ENCODE peak calls at places on chromosomes 16 and 17, in nine cellular contexts. One of them, this sample, is unnamed.

GRCh38 chr16:80114699-80115098 is 426.1 kb upstream of the DYNLRB2 start:
- DNase-seq in fibroblast of pulmonary artery: no peak
- DNase-seq in Peyer's patch: no peak
- DNase-seq in WTC11: no peak
- DNase-seq in IMR-90: no peak
- DNase-seq in cardiac fibroblast: no peak
- DNase-seq in AG09319: no peak
- DNase-seq in kidney: no peak
- DNase-seq in CD4-positive, alpha-beta T cell: no peak
- DNase-seq in this sample: no peak

GRCh38 chr17:16352303-16352837 is 899 bp downstream of the CENPV start:
- DNase-seq in cardiac fibroblast: peak
- DNase-seq in IMR-90: peak
- DNase-seq in fibroblast of pulmonary artery: peak
- DNase-seq in Peyer's patch: peak
- DNase-seq in AG09319: no peak
- DNase-seq in CD4-positive, alpha-beta T cell: peak
- DNase-seq in kidney: no peak
- DNase-seq in WTC11: peak
- DNase-seq in this sample: peak

GRCh38 chr17:58312021-58312630 is 16.5 kb downstream of the TSPOAP1 start:
- DNase-seq in WTC11: no peak
- DNase-seq in fibroblast of pulmonary artery: no peak
- DNase-seq in Peyer's patch: no peak
- DNase-seq in cardiac fibroblast: no peak
- DNase-seq in CD4-positive, alpha-beta T cell: no peak
- DNase-seq in IMR-90: no peak
- DNase-seq in kidney: peak
- DNase-seq in AG09319: no peak
- DNase-seq in this sample: no peak

GRCh38 chr16:19210968-19211367 is 42.9 kb downstream of the SYT17 start:
- DNase-seq in WTC11: no peak
- DNase-seq in cardiac fibroblast: no peak
- DNase-seq in CD4-positive, alpha-beta T cell: no peak
- DNase-seq in AG09319: no peak
- DNase-seq in kidney: no peak
- DNase-seq in IMR-90: no peak
- DNase-seq in fibroblast of pulmonary artery: no peak
- DNase-seq in Peyer's patch: peak
- DNase-seq in this sample: peak

GRCh38 chr17:15278381-15278780 is 13.3 kb upstream of the PMP22 start:
- DNase-seq in IMR-90: no peak
- DNase-seq in kidney: no peak
- DNase-seq in AG09319: no peak
- DNase-seq in CD4-positive, alpha-beta T cell: no peak
- DNase-seq in WTC11: no peak
- DNase-seq in fibroblast of pulmonary artery: no peak
- DNase-seq in Peyer's patch: no peak
- DNase-seq in cardiac fibroblast: no peak
- DNase-seq in this sample: no peak

GRCh38 chr16:75296606-75297005 is 45.2 kb upstream of the BCAR1 start:
- DNase-seq in AG09319: no peak
- DNase-seq in WTC11: no peak
- DNase-seq in fibroblast of pulmonary artery: peak
- DNase-seq in IMR-90: peak
- DNase-seq in CD4-positive, alpha-beta T cell: no peak
- DNase-seq in kidney: no peak
- DNase-seq in Peyer's patch: no peak
- DNase-seq in cardiac fibroblast: peak
- DNase-seq in this sample: no peak

GRCh38 chr17:82862758-82863645 is 23.2 kb upstream of the ZNF750 start:
- DNase-seq in kidney: peak
- DNase-seq in AG09319: no peak
- DNase-seq in WTC11: no peak
- DNase-seq in IMR-90: no peak
- DNase-seq in Peyer's patch: no peak
- DNase-seq in CD4-positive, alpha-beta T cell: no peak
- DNase-seq in cardiac fibroblast: no peak
- DNase-seq in fibroblast of pulmonary artery: no peak
- DNase-seq in this sample: no peak

GRCh38 chr17:80364091-80364691 is 50.8 kb upstream of the ENDOV start:
- DNase-seq in fibroblast of pulmonary artery: no peak
- DNase-seq in CD4-positive, alpha-beta T cell: no peak
- DNase-seq in IMR-90: no peak
- DNase-seq in cardiac fibroblast: no peak
- DNase-seq in AG09319: no peak
- DNase-seq in WTC11: peak
- DNase-seq in kidney: peak
- DNase-seq in Peyer's patch: no peak
- DNase-seq in this sample: no peak

GRCh38 chr17:12768267-12768666 is 21.0 kb upstream of the ARHGAP44 start:
- DNase-seq in Peyer's patch: no peak
- DNase-seq in cardiac fibroblast: peak
- DNase-seq in WTC11: no peak
- DNase-seq in kidney: no peak
- DNase-seq in AG09319: no peak
- DNase-seq in CD4-positive, alpha-beta T cell: no peak
- DNase-seq in fibroblast of pulmonary artery: no peak
- DNase-seq in IMR-90: no peak
- DNase-seq in this sample: no peak

GRCh38 chr17:42651392-42651791 is 7.7 kb upstream of the TUBG2 start:
- DNase-seq in cardiac fibroblast: no peak
- DNase-seq in Peyer's patch: no peak
- DNase-seq in CD4-positive, alpha-beta T cell: no peak
- DNase-seq in WTC11: no peak
- DNase-seq in kidney: no peak
- DNase-seq in fibroblast of pulmonary artery: no peak
- DNase-seq in AG09319: no peak
- DNase-seq in IMR-90: no peak
- DNase-seq in this sample: no peak

GRCh38 chr16:29012913-29013641 is 28.2 kb downstream of the LAT start:
- DNase-seq in cardiac fibroblast: no peak
- DNase-seq in WTC11: no peak
- DNase-seq in fibroblast of pulmonary artery: no peak
- DNase-seq in kidney: no peak
- DNase-seq in IMR-90: peak
- DNase-seq in CD4-positive, alpha-beta T cell: no peak
- DNase-seq in Peyer's patch: no peak
- DNase-seq in AG09319: no peak
- DNase-seq in this sample: no peak

GRCh38 chr16:15578824-15579223 is 64.1 kb downstream of the MARF1 start:
- DNase-seq in kidney: no peak
- DNase-seq in WTC11: no peak
- DNase-seq in cardiac fibroblast: no peak
- DNase-seq in IMR-90: no peak
- DNase-seq in AG09319: no peak
- DNase-seq in Peyer's patch: no peak
- DNase-seq in CD4-positive, alpha-beta T cell: no peak
- DNase-seq in fibroblast of pulmonary artery: no peak
- DNase-seq in this sample: no peak

GRCh38 chr16:14005335-14005734 is 65.8 kb upstream of the MRTFB start:
- DNase-seq in fibroblast of pulmonary artery: no peak
- DNase-seq in WTC11: no peak
- DNase-seq in IMR-90: no peak
- DNase-seq in AG09319: no peak
- DNase-seq in kidney: peak
- DNase-seq in CD4-positive, alpha-beta T cell: no peak
- DNase-seq in cardiac fibroblast: no peak
- DNase-seq in Peyer's patch: no peak
- DNase-seq in this sample: no peak

GRCh38 chr17:17783121-17783824 is 53.5 kb downstream of the SREBF1 start:
- DNase-seq in fibroblast of pulmonary artery: peak
- DNase-seq in CD4-positive, alpha-beta T cell: peak
- DNase-seq in kidney: peak
- DNase-seq in IMR-90: no peak
- DNase-seq in Peyer's patch: peak
- DNase-seq in AG09319: no peak
- DNase-seq in WTC11: peak
- DNase-seq in cardiac fibroblast: peak
- DNase-seq in this sample: peak
- TF ChIP-seq CTCF in fibroblast of pulmonary artery: no peak
- TF ChIP-seq CTCF in CD4-positive, alpha-beta T cell: peak
- TF ChIP-seq CTCF in kidney: no peak
- TF ChIP-seq CTCF in IMR-90: no peak
- TF ChIP-seq CTCF in Peyer's patch: no peak
- TF ChIP-seq CTCF in AG09319: no peak
- TF ChIP-seq CTCF in WTC11: no peak
- TF ChIP-seq CTCF in cardiac fibroblast: no peak
- TF ChIP-seq CTCF in this sample: no peak

DNA sequence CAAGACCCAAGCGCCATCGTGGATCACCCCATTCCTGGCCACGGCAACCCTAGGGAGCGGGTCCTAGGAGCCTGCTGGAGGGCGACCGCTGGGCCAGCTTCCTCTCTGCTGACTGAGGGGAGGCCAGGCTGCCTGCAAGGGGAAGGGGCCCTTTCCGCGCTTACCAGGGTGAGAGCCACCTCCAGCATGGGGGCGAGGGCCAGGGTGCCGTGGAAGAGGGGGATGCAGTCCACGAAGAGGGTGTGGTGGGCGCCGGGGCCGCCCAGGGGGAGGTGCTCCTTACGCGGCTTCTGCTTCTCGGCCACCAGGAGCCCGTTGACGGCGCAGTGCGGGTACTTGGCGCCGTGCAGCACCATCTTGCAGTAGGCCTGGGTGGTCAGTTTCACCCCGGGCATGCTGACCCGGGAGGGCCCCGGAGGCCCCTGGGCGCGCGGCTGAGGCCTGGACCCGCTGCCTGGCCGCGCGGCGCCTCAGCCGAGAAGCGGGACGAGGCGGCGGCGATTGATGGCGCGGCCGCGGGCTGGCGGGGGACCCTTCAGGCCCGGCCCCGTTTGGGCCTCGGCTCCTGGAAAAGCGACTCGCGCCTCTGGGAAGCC is 345 bp downstream of the EMC8 start:
- DNase-seq in AG09319: no peak
- DNase-seq in fibroblast of pulmonary artery: peak
- DNase-seq in Peyer's patch: no peak
- DNase-seq in CD4-positive, alpha-beta T cell: no peak
- DNase-seq in WTC11: peak
- DNase-seq in cardiac fibroblast: peak
- DNase-seq in IMR-90: peak
- DNase-seq in kidney: peak
- DNase-seq in this sample: no peak
- TF ChIP-seq CTCF in AG09319: no peak
- TF ChIP-seq CTCF in fibroblast of pulmonary artery: no peak
- TF ChIP-seq CTCF in Peyer's patch: no peak
- TF ChIP-seq CTCF in CD4-positive, alpha-beta T cell: no peak
- TF ChIP-seq CTCF in WTC11: no peak
- TF ChIP-seq CTCF in cardiac fibroblast: peak
- TF ChIP-seq CTCF in IMR-90: peak
- TF ChIP-seq CTCF in kidney: no peak
- TF ChIP-seq CTCF in this sample: no peak

DNA sequence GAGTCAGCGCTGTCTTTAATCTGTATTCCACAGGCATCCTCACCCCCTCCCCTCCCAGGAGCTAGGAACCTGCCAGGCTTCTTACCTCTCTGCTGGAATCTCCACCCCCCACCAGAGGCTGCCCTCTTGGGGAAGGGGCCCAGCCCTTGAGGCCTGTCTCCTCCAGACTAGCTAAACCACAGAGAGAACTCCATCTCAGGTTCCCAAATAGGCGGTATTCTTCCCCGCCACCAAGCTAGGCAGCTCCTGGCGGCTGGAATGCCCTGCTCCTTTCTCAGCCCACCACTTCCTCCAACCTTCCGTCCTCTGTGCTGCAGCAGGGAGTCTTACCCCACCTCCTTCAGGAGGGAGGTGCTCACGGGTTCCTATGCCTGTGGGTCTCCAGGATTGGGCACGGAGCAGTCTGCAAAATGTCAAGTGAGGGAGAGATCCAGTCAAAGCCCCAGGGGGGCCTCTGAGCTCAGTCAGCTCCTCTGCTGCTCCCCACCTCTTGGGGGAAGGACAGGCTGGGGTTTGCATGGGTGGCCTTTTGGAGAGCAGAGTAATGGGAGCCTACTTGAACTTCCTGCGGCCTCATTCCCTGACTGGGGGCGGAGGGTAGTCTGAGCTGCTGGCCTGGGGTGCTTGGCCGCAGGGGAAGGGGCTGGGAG is 55.7 kb downstream of the SREBF1 start:
- DNase-seq in IMR-90: peak
- DNase-seq in kidney: peak
- DNase-seq in AG09319: no peak
- DNase-seq in CD4-positive, alpha-beta T cell: no peak
- DNase-seq in WTC11: peak
- DNase-seq in cardiac fibroblast: peak
- DNase-seq in Peyer's patch: no peak
- DNase-seq in fibroblast of pulmonary artery: peak
- DNase-seq in this sample: no peak
- TF ChIP-seq CTCF in IMR-90: peak
- TF ChIP-seq CTCF in kidney: no peak
- TF ChIP-seq CTCF in AG09319: no peak
- TF ChIP-seq CTCF in CD4-positive, alpha-beta T cell: no peak
- TF ChIP-seq CTCF in WTC11: no peak
- TF ChIP-seq CTCF in cardiac fibroblast: no peak
- TF ChIP-seq CTCF in Peyer's patch: no peak
- TF ChIP-seq CTCF in fibroblast of pulmonary artery: peak
- TF ChIP-seq CTCF in this sample: no peak

GRCh38 chr17:8189711-8190477 is at the start of gene BORCS6:
- DNase-seq in Peyer's patch: peak
- DNase-seq in AG09319: peak
- DNase-seq in fibroblast of pulmonary artery: peak
- DNase-seq in cardiac fibroblast: peak
- DNase-seq in CD4-positive, alpha-beta T cell: peak
- DNase-seq in WTC11: peak
- DNase-seq in IMR-90: peak
- DNase-seq in kidney: peak
- DNase-seq in this sample: peak
- TF ChIP-seq CTCF in Peyer's patch: no peak
- TF ChIP-seq CTCF in AG09319: no peak
- TF ChIP-seq CTCF in fibroblast of pulmonary artery: no peak
- TF ChIP-seq CTCF in cardiac fibroblast: no peak
- TF ChIP-seq CTCF in CD4-positive, alpha-beta T cell: no peak
- TF ChIP-seq CTCF in WTC11: no peak
- TF ChIP-seq CTCF in IMR-90: no peak
- TF ChIP-seq CTCF in kidney: no peak
- TF ChIP-seq CTCF in this sample: no peak

GRCh38 chr17:36849871-36850348 is 87.4 kb upstream of the LHX1 start:
- DNase-seq in fibroblast of pulmonary artery: peak
- DNase-seq in WTC11: no peak
- DNase-seq in IMR-90: peak
- DNase-seq in kidney: no peak
- DNase-seq in cardiac fibroblast: peak
- DNase-seq in Peyer's patch: no peak
- DNase-seq in AG09319: no peak
- DNase-seq in CD4-positive, alpha-beta T cell: no peak
- DNase-seq in this sample: no peak
- TF ChIP-seq CTCF in fibroblast of pulmonary artery: peak
- TF ChIP-seq CTCF in WTC11: no peak
- TF ChIP-seq CTCF in IMR-90: no peak
- TF ChIP-seq CTCF in kidney: no peak
- TF ChIP-seq CTCF in cardiac fibroblast: peak
- TF ChIP-seq CTCF in Peyer's patch: no peak
- TF ChIP-seq CTCF in AG09319: no peak
- TF ChIP-seq CTCF in CD4-positive, alpha-beta T cell: no peak
- TF ChIP-seq CTCF in this sample: no peak

GRCh38 chr17:63842173-63842539 is 329 bp downstream of the SMARCD2 start:
- DNase-seq in CD4-positive, alpha-beta T cell: no peak
- DNase-seq in kidney: peak
- DNase-seq in fibroblast of pulmonary artery: no peak
- DNase-seq in WTC11: peak
- DNase-seq in Peyer's patch: no peak
- DNase-seq in cardiac fibroblast: no peak
- DNase-seq in IMR-90: no peak
- DNase-seq in AG09319: no peak
- DNase-seq in this sample: no peak
- TF ChIP-seq CTCF in CD4-positive, alpha-beta T cell: no peak
- TF ChIP-seq CTCF in kidney: no peak
- TF ChIP-seq CTCF in fibroblast of pulmonary artery: no peak
- TF ChIP-seq CTCF in WTC11: no peak
- TF ChIP-seq CTCF in Peyer's patch: no peak
- TF ChIP-seq CTCF in cardiac fibroblast: no peak
- TF ChIP-seq CTCF in IMR-90: no peak
- TF ChIP-seq CTCF in AG09319: no peak
- TF ChIP-seq CTCF in this sample: no peak